ENCODE peak calls at places on chromosomes 3 and 15, in six cellular contexts. Z, J, E, L, C and X are unnamed samples.

GRCh38 chr15:40460404-40460803 is 10.4 kb upstream of the CHST14 start:
- DNase-seq in Z (no peak), J (no peak), E (no peak), L (no peak), C (no peak), X (no peak)

GRCh38 chr3:13896473-13897154 is 16.7 kb upstream of the WNT7A start:
- DNase-seq in Z (peak), J (peak), E (peak), L (peak), C (peak), X (peak)

GRCh38 chr3:46893763-46894162 is 16.2 kb downstream of the PTH1R start:
- DNase-seq in Z (no peak), J (no peak), E (no peak), L (no peak), C (no peak), X (no peak)

GRCh38 chr15:38266247-38266996 is 13.8 kb downstream of the SPRED1 start:
- DNase-seq in Z (no peak), J (no peak), E (no peak), L (no peak), C (peak), X (no peak)

GRCh38 chr15:52551762-52552161 is 17.1 kb downstream of the ARPP19 start:
- DNase-seq in Z (no peak), J (no peak), E (no peak), L (no peak), C (no peak), X (no peak)

GRCh38 chr3:41900265-41900664 is 61.6 kb downstream of the ULK4 start:
- DNase-seq in Z (no peak), J (no peak), E (no peak), L (peak), C (peak), X (no peak)

GRCh38 chr3:186502138-186502941 is 41.8 kb downstream of the CRYGS start:
- DNase-seq in Z (no peak), J (no peak), E (no peak), L (peak), C (no peak), X (no peak)

GRCh38 chr3:193593666-193594025 is 638 bp downstream of the OPA1 start:
- DNase-seq in Z (peak), J (peak), E (no peak), L (peak), C (peak), X (peak)

GRCh38 chr3:171566803-171567422 is 106.7 kb upstream of the TNIK start:
- DNase-seq in Z (peak), J (peak), E (peak), L (peak), C (peak), X (peak)

GRCh38 chr15:30953731-30954378 is 37.6 kb downstream of the MTMR10 start:
- DNase-seq in Z (no peak), J (no peak), E (peak), L (no peak), C (peak), X (no peak)

GRCh38 chr3:177932346-177932745 is 603.9 kb upstream of the KCNMB2 start:
- DNase-seq in Z (no peak), J (no peak), E (no peak), L (no peak), C (peak), X (no peak)

GRCh38 chr15:34993877-34994276 is 5.8 kb upstream of the ZNF770 start:
- DNase-seq in Z (no peak), J (peak), E (no peak), L (no peak), C (no peak), X (no peak)

GRCh38 chr3:125052671-125053303 is 3.0 kb downstream of the HEG1 start:
- DNase-seq in Z (peak), J (no peak), E (no peak), L (peak), C (peak), X (no peak)

GRCh38 chr3:46110701-46111493 is 83.6 kb upstream of the XCR1 start:
- DNase-seq in Z (peak), J (peak), E (peak), L (no peak), C (peak), X (no peak)

GRCh38 chr15:42228036-42228435 is 19.9 kb upstream of the VPS39 start:
- DNase-seq in Z (no peak), J (no peak), E (no peak), L (no peak), C (no peak), X (no peak)

GRCh38 chr15:25811481-25811906 is 51.6 kb downstream of the ATP10A start:
- DNase-seq in Z (no peak), J (peak), E (no peak), L (no peak), C (no peak), X (peak)

GRCh38 chr3:171173732-171174131 is 147.2 kb upstream of the SLC2A2 start:
- DNase-seq in Z (peak), J (no peak), E (no peak), L (peak), C (no peak), X (no peak)

GRCh38 chr3:189276481-189277190 is 104.9 kb downstream of the TPRG1 start:
- DNase-seq in Z (no peak), J (no peak), E (no peak), L (no peak), C (peak), X (peak)

GRCh38 chr15:52714968-52715367 is 35.8 kb upstream of the ATOSA start:
- DNase-seq in Z (no peak), J (no peak), E (no peak), L (no peak), C (no peak), X (no peak)

GRCh38 chr15:67853454-67853853 is 13.6 kb upstream of the RNU6-1 start:
- DNase-seq in Z (no peak), J (no peak), E (no peak), L (no peak), C (no peak), X (peak)

DNA sequence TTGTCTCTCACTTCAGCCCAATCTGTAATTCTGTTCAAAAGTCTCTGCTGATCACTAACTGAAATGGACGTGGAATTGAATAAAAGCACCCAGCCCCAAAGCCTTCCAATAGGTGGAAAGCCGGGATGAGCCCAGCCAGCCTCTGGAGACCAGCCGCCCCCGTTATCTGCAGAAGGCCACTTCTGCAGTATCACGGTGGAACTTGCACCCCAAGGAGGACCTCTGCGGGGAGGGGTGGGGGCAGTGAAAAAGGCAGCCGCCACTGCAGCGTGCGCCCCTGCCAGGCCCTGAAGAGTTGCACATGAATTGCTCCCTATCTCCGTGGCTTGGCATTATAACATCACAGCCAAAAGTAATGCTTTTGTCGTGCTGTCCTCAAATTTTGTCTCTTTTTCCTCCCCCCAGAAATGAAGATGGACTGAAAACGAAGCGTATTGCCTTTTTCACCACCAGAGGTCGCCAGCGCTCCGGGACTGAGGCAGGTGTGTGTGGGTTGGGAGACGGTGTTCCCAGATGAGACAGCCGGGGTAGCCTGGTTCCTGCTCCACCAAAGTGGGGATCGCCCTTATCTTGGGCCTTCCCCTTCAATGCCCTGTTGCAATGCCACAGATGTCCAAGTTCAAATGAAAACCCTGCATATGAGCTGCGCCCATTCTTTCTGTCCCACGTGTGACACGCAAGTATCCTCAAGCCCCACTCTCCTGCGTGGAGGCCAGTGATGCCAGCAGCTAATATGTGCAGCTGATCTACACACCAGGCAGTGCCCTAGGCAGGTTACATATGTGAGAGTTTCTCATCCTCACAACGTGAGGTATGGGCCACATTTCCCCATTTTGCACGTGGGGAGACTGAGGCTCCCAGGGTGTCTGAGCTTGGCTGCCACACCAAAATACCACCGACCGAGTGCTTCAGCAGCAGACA is 96.0 kb downstream of the LRRK1 start:
- DNase-seq in Z (peak), J (peak), E (peak), L (peak), C (peak), X (peak)
- TF ChIP-seq CTCF in Z (peak), J (peak), E (peak), L (peak), C (peak), X (peak)

GRCh38 chr3:104750581-104750980 is 616.1 kb upstream of the ALCAM start:
- DNase-seq in Z (no peak), J (peak), E (no peak), L (no peak), C (no peak), X (no peak)
- H2AFZ ChIP-seq in Z (no peak), J (no peak), E (no peak), L (no peak), C (no peak), X (no peak)

DNA sequence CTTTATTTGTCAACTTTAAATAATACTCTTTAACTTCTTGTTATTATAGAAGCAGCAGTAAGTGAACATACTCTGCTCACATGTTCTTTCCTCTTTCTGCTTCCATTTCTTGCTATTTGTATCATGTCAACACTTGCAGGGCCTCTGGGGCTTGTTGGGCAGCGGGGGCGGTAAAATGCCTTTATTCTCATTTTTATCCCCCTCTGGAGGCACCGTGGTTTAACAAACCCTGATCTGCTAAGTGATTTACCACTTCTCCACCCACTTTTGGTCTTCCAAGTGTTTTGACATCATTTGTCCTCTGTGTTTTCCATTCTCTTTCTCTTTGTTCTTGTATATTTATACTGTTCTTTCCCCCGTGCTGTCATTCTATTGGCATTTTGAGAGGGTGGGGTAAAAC is 33.9 kb downstream of the SCN10A start:
- DNase-seq in Z (no peak), J (no peak), E (peak), L (no peak), C (peak), X (peak)
- TF ChIP-seq EZH2phosphoT487 in Z (no peak), J (no peak), E (no peak), L (no peak), C (no peak), X (no peak)

DNA sequence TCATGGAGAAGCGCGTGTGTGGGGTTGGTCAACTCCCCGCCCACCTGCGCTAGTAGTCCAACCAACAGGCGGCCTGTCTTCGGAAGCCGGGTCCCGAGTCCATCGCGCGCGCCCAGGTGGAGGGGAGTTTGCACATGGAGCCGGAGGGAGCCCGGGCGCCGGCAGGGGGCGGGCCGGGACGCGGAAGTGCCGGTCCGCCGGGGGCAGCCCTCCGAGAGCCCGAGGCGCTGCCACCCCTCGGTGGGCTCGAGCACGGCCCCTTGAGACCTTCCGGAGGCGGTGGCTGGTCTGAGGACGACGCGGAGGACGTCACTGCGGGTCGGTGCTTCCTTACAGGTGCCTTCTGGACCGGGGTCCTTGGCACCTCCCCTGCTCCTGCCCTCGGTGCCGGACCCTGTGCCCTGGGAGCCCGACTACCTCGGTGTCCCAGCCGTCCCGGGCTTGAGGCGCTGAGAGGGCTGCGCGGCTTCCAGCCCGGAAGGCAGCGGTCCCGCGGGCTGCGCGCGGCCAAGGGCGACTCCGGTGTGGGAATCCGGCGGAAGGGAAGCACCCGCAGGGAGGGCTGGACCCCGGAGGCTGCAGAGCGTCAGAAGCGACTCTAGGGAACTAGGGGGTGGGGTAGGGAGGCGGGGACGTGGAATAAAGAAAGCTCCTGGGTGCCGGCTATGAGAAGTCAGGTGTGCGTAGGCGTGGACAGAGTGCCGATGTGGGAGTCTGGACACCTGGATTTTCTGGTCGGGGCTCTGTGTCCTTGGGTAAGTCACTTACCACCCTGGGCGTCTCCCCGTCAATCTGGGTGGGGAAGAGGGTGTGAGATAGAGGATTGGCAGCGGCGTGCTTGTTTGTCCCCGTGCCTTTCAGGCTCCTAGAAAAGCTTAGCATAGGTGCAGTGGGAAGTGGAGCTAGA is 212.3 kb downstream of the FGF12 start:
- DNase-seq in Z (peak), J (peak), E (no peak), L (peak), C (no peak), X (no peak)
- TF ChIP-seq CTCF in Z (peak), J (peak), E (no peak), L (peak), C (no peak), X (no peak)

GRCh38 chr15:83446417-83446816 is 724 bp upstream of the SH3GL3 start:
- DNase-seq in Z (no peak), J (no peak), E (no peak), L (no peak), C (no peak), X (no peak)
- H2AFZ ChIP-seq in Z (peak), J (peak), E (peak), L (peak), C (peak), X (no peak)

GRCh38 chr15:62999178-62999577 is 43.4 kb upstream of the TPM1 start:
- DNase-seq in Z (no peak), J (no peak), E (no peak), L (no peak), C (no peak), X (no peak)

GRCh38 chr15:62999923-63000484 is 42.5 kb upstream of the TPM1 start:
- DNase-seq in Z (peak), J (no peak), E (no peak), L (peak), C (no peak), X (no peak)

GRCh38 chr15:63000706-63001105 is 41.8 kb upstream of the TPM1 start:
- DNase-seq in Z (no peak), J (no peak), E (no peak), L (no peak), C (no peak), X (no peak)

GRCh38 chr15:62997441-62997840 is 45.1 kb upstream of the TPM1 start:
- DNase-seq in Z (no peak), J (no peak), E (no peak), L (no peak), C (no peak), X (no peak)

DNA sequence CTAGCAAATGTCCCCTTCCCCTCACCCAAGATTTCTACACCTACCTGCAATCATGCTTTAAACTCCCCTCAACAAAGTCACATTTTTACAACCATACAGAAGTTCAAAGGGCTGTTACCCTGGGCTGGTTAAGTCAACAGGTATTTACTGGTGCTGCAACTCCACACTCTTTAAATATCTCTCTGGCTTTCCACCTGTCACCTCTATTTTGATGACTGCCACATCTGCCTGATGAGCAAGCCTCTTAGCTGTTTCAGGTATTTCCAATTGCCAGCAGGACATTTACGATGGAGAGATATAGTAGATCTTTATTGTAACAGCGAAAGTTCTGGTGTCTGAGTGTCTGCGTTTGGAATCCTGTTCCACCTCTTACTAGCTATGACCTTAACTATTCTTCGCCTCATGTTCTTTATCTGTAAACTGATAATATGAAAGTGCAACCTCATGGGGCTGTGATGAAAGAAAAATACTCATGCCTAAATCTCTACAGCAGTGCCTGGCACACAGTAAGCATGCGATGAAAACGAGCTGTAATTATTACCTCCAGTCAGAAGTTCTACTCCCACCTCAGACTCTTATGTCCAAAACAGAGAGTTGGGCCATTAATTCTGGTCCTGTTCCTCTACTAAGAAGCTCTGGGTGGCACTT is 44.2 kb upstream of the TPM1 start:
- DNase-seq in Z (no peak), J (no peak), E (no peak), L (no peak), C (no peak), X (no peak)
- TF ChIP-seq EZH2phosphoT487 in Z (no peak), J (no peak), E (no peak), L (no peak), C (no peak), X (no peak)

DNA sequence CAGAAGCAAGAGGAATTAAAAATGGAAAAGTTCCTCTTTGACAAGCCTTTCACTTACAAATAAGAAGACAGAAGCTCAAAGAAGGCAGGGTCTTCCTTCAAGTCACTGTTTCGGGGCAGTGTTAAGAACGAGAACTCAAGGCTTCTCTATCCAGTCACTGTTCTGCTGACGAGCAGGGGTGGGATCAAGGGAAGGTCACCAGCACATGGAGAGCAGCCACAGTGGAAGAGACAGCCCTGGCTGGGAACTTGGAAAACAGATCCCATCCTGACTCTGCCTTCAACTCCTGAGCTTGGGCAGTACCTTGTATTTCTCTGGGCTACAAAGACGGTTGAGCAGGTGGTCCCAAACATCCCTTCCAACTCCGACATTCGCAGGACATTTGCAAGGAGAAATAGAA is 111.5 kb upstream of the LPP start:
- DNase-seq in Z (no peak), J (no peak), E (no peak), L (no peak), C (no peak), X (no peak)
- TF ChIP-seq CTCF in Z (no peak), J (no peak), E (no peak), L (no peak), C (no peak), X (no peak)

GRCh38 chr3:66502981-66503380 is 2.2 kb upstream of the LRIG1 start:
- DNase-seq in Z (no peak), J (no peak), E (no peak), L (no peak), C (no peak), X (no peak)
- H2AFZ ChIP-seq in Z (no peak), J (no peak), E (no peak), L (no peak), C (no peak), X (peak)

GRCh38 chr15:81573098-81573746 is 199.2 kb upstream of the TMC3 start:
- DNase-seq in Z (peak), J (peak), E (no peak), L (no peak), C (no peak), X (no peak)
- TF ChIP-seq EZH2phosphoT487 in Z (no peak), J (no peak), E (no peak), L (no peak), C (no peak), X (no peak)